ENCODE peak calls at places on chromosomes 11 and 22, in seven cellular contexts. U, C, L, O, J, K and B are unnamed samples.

GRCh38 chr22:34765115-34765514 is 300.8 kb upstream of the ISX start:
- DNase-seq in U (no peak), C (no peak), L (no peak), O (no peak), J (no peak), K (no peak), B (no peak)

GRCh38 chr11:75339685-75340409 is 11.6 kb downstream of the ARRB1 start:
- DNase-seq in U (no peak), C (no peak), L (no peak), O (no peak), J (no peak), K (no peak), B (peak; percentile 42)

GRCh38 chr11:57343825-57344224 is 5.7 kb downstream of the P2RX3 start:
- DNase-seq in U (no peak), C (no peak), L (no peak), O (no peak), J (no peak), K (no peak), B (no peak)

GRCh38 chr11:134418119-134418840 is 6.2 kb upstream of the B3GAT1 start:
- DNase-seq in U (peak; percentile 43), C (no peak), L (no peak), O (peak; percentile 15), J (no peak), K (no peak), B (no peak)

GRCh38 chr22:34161724-34162123 is 241.4 kb upstream of the LARGE1 start:
- DNase-seq in U (no peak), C (no peak), L (no peak), O (no peak), J (no peak), K (no peak), B (no peak)

GRCh38 chr11:129283141-129283540 is 91.0 kb upstream of the ARHGAP32 start:
- DNase-seq in U (no peak), C (peak; percentile 73), L (no peak), O (no peak), J (no peak), K (no peak), B (no peak)

GRCh38 chr11:40247023-40247422 is 1212.4 kb downstream of the LRRC4C start:
- DNase-seq in U (no peak), C (no peak), L (no peak), O (no peak), J (no peak), K (no peak), B (no peak)

GRCh38 chr11:86660011-86660595 is 12.3 kb downstream of the ME3 start:
- DNase-seq in U (no peak), C (no peak), L (no peak), O (no peak), J (no peak), K (no peak), B (no peak)

GRCh38 chr11:12167098-12167999 is 57.0 kb downstream of the MICAL2 start:
- DNase-seq in U (no peak), C (peak; percentile 74), L (no peak), O (peak; percentile 42), J (no peak), K (no peak), B (no peak)

GRCh38 chr11:126101241-126101929 is 38.7 kb upstream of the CDON start:
- DNase-seq in U (peak; percentile 58), C (no peak), L (no peak), O (no peak), J (no peak), K (no peak), B (no peak)

GRCh38 chr11:90134420-90135003 is at the start of gene NAALAD2:
- DNase-seq in U (peak; percentile 74), C (peak; percentile 11), L (peak; percentile 3), O (peak; percentile 23), J (no peak), K (peak; percentile 62), B (peak; percentile 18)

GRCh38 chr11:57403176-57404147 is 13.0 kb upstream of the PRG2 start:
- DNase-seq in U (no peak), C (no peak), L (no peak), O (no peak), J (no peak), K (no peak), B (no peak)

GRCh38 chr11:65501530-65502273 is 2.9 kb downstream of the MALAT1 start:
- DNase-seq in U (no peak), C (no peak), L (no peak), O (no peak), J (no peak), K (peak; percentile 52), B (peak; percentile 65)

GRCh38 chr11:91859666-91860065 is 365.0 kb upstream of the FAT3 start:
- DNase-seq in U (no peak), C (no peak), L (no peak), O (no peak), J (no peak), K (no peak), B (no peak)

GRCh38 chr11:34633990-34634725 is 13.3 kb downstream of the EHF start:
- DNase-seq in U (no peak), C (no peak), L (no peak), O (no peak), J (no peak), K (no peak), B (no peak)

GRCh38 chr11:129324533-129325175 is 51.0 kb upstream of the BARX2 start:
- DNase-seq in U (no peak), C (peak; percentile 68), L (peak; percentile 5), O (no peak), J (peak; percentile 38), K (no peak), B (no peak)

GRCh38 chr11:10272132-10272531 is 21.9 kb downstream of the SBF2 start:
- DNase-seq in U (no peak), C (no peak), L (no peak), O (no peak), J (no peak), K (no peak), B (no peak)

GRCh38 chr11:109298865-109299264 is 123.1 kb upstream of the C11orf87 start:
- DNase-seq in U (no peak), C (no peak), L (no peak), O (no peak), J (no peak), K (no peak), B (no peak)

GRCh38 chr22:36331306-36331911 is 56.4 kb downstream of the MYH9 start:
- DNase-seq in U (peak; percentile 97), C (peak; percentile 84), L (peak; percentile 53), O (peak; percentile 59), J (peak; percentile 87), K (peak; percentile 96), B (peak; percentile 75)
- TF ChIP-seq POLR2A in U (no peak), C (peak; percentile 43), L (peak; percentile 63), O (peak; percentile 26), J (no peak), K (peak; percentile 46), B (peak; percentile 12)

GRCh38 chr11:2400069-2400760 is at the start of gene TSSC4:
- DNase-seq in U (peak; percentile 100), C (peak; percentile 100), L (peak; percentile 100), O (peak; percentile 100), J (peak; percentile 100), K (peak; percentile 100), B (peak; percentile 100)
- TF ChIP-seq POLR2A in U (peak; percentile 11), C (peak; percentile 95), L (peak; percentile 91), O (peak; percentile 91), J (peak; percentile 74), K (peak; percentile 93), B (peak; percentile 94)

GRCh38 chr11:124674168-124674517 is 439 bp downstream of the SPA17 start:
- DNase-seq in U (no peak), C (no peak), L (no peak), O (no peak), J (no peak), K (no peak), B (peak; percentile 28)

GRCh38 chr11:124674571-124674970 is 867 bp downstream of the SPA17 start:
- DNase-seq in U (no peak), C (no peak), L (no peak), O (no peak), J (no peak), K (no peak), B (no peak)

GRCh38 chr11:124672531-124673215 is 866 bp downstream of the SIAE start:
- DNase-seq in U (no peak), C (no peak), L (no peak), O (no peak), J (no peak), K (no peak), B (peak; percentile 43)

GRCh38 chr11:124670732-124671131 is 2.8 kb downstream of the SIAE start:
- DNase-seq in U (no peak), C (no peak), L (no peak), O (no peak), J (no peak), K (no peak), B (peak; percentile 22)

DNA sequence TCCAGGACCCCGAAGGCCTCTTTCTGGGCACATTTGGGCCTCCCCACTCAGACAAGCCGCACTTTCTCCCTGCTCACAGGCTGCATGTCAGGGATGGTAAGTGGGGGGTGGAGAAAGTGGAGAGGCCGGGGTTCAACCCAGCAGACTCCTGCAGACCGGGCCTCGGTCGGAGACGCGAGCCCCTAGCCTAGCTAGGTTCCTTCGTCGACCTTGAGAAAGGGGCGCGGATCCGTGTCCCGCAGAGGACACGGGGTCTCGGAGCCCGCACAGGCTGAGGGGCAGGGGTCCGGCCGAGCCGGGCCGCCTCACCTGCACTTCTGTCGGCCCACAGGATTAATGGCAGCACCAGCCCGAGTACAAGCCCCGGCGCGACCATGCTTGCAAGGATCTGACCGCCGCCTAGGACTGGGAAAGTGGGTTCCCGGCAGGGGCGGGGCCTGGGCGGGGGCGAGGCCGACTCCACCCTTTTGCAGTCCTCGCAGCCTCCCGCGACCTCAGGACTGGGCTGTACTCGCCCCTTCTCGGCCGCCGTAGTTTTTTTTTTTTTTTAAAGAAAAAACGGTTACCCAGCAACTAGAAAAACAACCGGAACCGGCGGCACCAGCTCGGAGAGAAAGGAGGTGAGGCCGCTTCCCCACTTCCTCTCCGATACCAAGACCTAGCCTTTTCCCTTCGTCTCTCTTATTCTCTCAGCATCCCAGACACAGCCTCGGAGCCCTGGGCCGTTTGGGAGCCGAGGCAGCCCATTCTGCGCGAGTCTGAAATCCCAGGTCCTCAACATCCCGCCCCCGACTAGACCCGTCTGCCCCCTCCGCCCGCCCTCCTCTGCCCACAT is at the start of the genes SIAE and SPA17:
- DNase-seq in U (peak; percentile 96), C (peak; percentile 96), L (peak; percentile 85), O (peak; percentile 96), J (peak; percentile 89), K (peak; percentile 97), B (peak; percentile 94)
- TF ChIP-seq POLR2A in U (no peak), C (peak; percentile 90), L (peak; percentile 36), O (peak; percentile 87), J (no peak), K (peak; percentile 57), B (peak; percentile 67)

GRCh38 chr22:23894710-23895598 is 771 bp downstream of the MIF start:
- DNase-seq in U (peak; percentile 94), C (peak; percentile 86), L (peak; percentile 37), O (peak; percentile 90), J (peak; percentile 55), K (peak; percentile 92), B (peak; percentile 71)

GRCh38 chr22:23895599-23896144 is 1.5 kb downstream of the MIF start:
- DNase-seq in U (no peak), C (no peak), L (no peak), O (no peak), J (no peak), K (no peak), B (no peak)

GRCh38 chr22:23892626-23893445 is 1.3 kb upstream of the MIF start:
- DNase-seq in U (no peak), C (no peak), L (no peak), O (no peak), J (no peak), K (peak; percentile 65), B (no peak)

GRCh38 chr22:23893446-23893956 is 682 bp upstream of the MIF start:
- DNase-seq in U (no peak), C (no peak), L (no peak), O (no peak), J (no peak), K (peak; percentile 46), B (no peak)

GRCh38 chr22:23893957-23894709 is at the start of gene MIF:
- DNase-seq in U (peak; percentile 100), C (peak; percentile 97), L (peak; percentile 78), O (peak; percentile 95), J (peak; percentile 92), K (peak; percentile 96), B (peak; percentile 89)
- TF ChIP-seq POLR2A in U (peak; percentile 42), C (peak; percentile 93), L (peak; percentile 88), O (peak; percentile 98), J (peak; percentile 79), K (peak; percentile 73), B (peak; percentile 90)